ENCODE peak calls at places on chromosomes 7 and 10, in four cellular contexts. F is NCI-H2029, Y is occipital lobe, M is AG10803. H is an unnamed sample.

GRCh38 chr10:99172130-99172738 is 63.4 kb downstream of the HPSE2 start:
- DNase-seq in F (no peak), Y (no peak), M (peak; percentile 58), H (no peak)

GRCh38 chr10:99555371-99556224 is 22.9 kb downstream of the NKX2-3 start:
- DNase-seq in F (no peak), Y (no peak), M (no peak), H (no peak)

GRCh38 chr10:71921319-71922027 is 42.7 kb upstream of the CHST3 start:
- DNase-seq in F (peak; percentile 1), Y (no peak), M (no peak), H (peak; percentile 74)

GRCh38 chr7:107016312-107016711 is 28.2 kb upstream of the PRKAR2B start:
- DNase-seq in F (no peak), Y (no peak), M (no peak), H (no peak)

GRCh38 chr7:8434290-8435002 is 1.0 kb downstream of the NXPH1 start:
- DNase-seq in F (no peak), Y (no peak), M (no peak), H (no peak)

GRCh38 chr7:105330526-105330925 is 58.2 kb downstream of the SRPK2 start:
- DNase-seq in F (no peak), Y (no peak), M (no peak), H (no peak)

GRCh38 chr10:84743483-84743882 is 415.1 kb downstream of the CCSER2 start:
- DNase-seq in F (no peak), Y (no peak), M (no peak), H (no peak)

GRCh38 chr7:1403844-1404404 is 55.3 kb downstream of the MICALL2 start:
- DNase-seq in F (no peak), Y (no peak), M (peak; percentile 19), H (peak; percentile 6)

GRCh38 chr7:131057015-131057518 is 270.6 kb upstream of the MKLN1 start:
- DNase-seq in F (peak; percentile 86), Y (no peak), M (peak; percentile 86), H (no peak)

GRCh38 chr7:27124096-27124978 is 6.2 kb downstream of the HOXA4 start:
- DNase-seq in F (no peak), Y (no peak), M (peak; percentile 50), H (no peak)

GRCh38 chr10:23095404-23095965 is at the start of gene MSRB2:
- DNase-seq in F (peak; percentile 76), Y (peak; percentile 86), M (peak; percentile 95), H (peak; percentile 89)

GRCh38 chr7:100162874-100163533 is 4.5 kb upstream of the TRAPPC14 start:
- DNase-seq in F (no peak), Y (no peak), M (no peak), H (no peak)

GRCh38 chr10:109253306-109253705 is 670.0 kb downstream of the XPNPEP1 start:
- DNase-seq in F (no peak), Y (no peak), M (no peak), H (no peak)

GRCh38 chr7:45627691-45628456 is 53.7 kb downstream of the ADCY1 start:
- DNase-seq in F (no peak), Y (no peak), M (no peak), H (no peak)

GRCh38 chr10:132914732-132915131 is 27.6 kb downstream of the CFAP46 start:
- DNase-seq in F (no peak), Y (no peak), M (no peak), H (no peak)

H was measured in anterior cingulate cortex.